ENCODE peak calls at places on chromosomes 2 and 18, in seven cellular contexts. One of them, this sample, is unnamed.

GRCh38 chr2:230230087-230230486 is 4.6 kb downstream of the SP140 start:
- DNase-seq in cardiac muscle cell: no peak
- DNase-seq in frontal cortex: no peak
- DNase-seq in AG10803: peak
- DNase-seq in glutamatergic neuron: no peak
- DNase-seq in T-helper 1 cell: no peak
- DNase-seq in A549: no peak
- DNase-seq in this sample: no peak

GRCh38 chr18:63817441-63818051 is 42.3 kb downstream of the SERPINB7 start:
- DNase-seq in cardiac muscle cell: no peak
- DNase-seq in frontal cortex: no peak
- DNase-seq in AG10803: peak
- DNase-seq in glutamatergic neuron: no peak
- DNase-seq in T-helper 1 cell: no peak
- DNase-seq in A549: no peak
- DNase-seq in this sample: no peak

GRCh38 chr2:27956895-27957294 is 66.4 kb downstream of the BABAM2 start:
- DNase-seq in cardiac muscle cell: no peak
- DNase-seq in frontal cortex: no peak
- DNase-seq in AG10803: peak
- DNase-seq in glutamatergic neuron: no peak
- DNase-seq in T-helper 1 cell: no peak
- DNase-seq in A549: no peak
- DNase-seq in this sample: no peak

GRCh38 chr2:226915846-226916360 is 80.0 kb downstream of the RHBDD1 start:
- DNase-seq in cardiac muscle cell: no peak
- DNase-seq in frontal cortex: no peak
- DNase-seq in AG10803: peak
- DNase-seq in glutamatergic neuron: no peak
- DNase-seq in T-helper 1 cell: no peak
- DNase-seq in A549: no peak
- DNase-seq in this sample: no peak

GRCh38 chr2:17857016-17857415 is 21.5 kb upstream of the KCNS3 start:
- DNase-seq in cardiac muscle cell: no peak
- DNase-seq in frontal cortex: no peak
- DNase-seq in AG10803: peak
- DNase-seq in glutamatergic neuron: no peak
- DNase-seq in T-helper 1 cell: no peak
- DNase-seq in A549: peak
- DNase-seq in this sample: no peak

GRCh38 chr2:172734711-172735645 is 667 bp upstream of the RAPGEF4 start:
- DNase-seq in cardiac muscle cell: no peak
- DNase-seq in frontal cortex: peak
- DNase-seq in AG10803: peak
- DNase-seq in glutamatergic neuron: no peak
- DNase-seq in T-helper 1 cell: no peak
- DNase-seq in A549: no peak
- DNase-seq in this sample: no peak

GRCh38 chr2:196266855-196267254 is 95.5 kb upstream of the STK17B start:
- DNase-seq in cardiac muscle cell: peak
- DNase-seq in frontal cortex: no peak
- DNase-seq in AG10803: no peak
- DNase-seq in glutamatergic neuron: no peak
- DNase-seq in T-helper 1 cell: no peak
- DNase-seq in A549: no peak
- DNase-seq in this sample: peak

GRCh38 chr2:204576580-204576979 is 31.3 kb downstream of the PARD3B start:
- DNase-seq in cardiac muscle cell: no peak
- DNase-seq in frontal cortex: no peak
- DNase-seq in AG10803: no peak
- DNase-seq in glutamatergic neuron: no peak
- DNase-seq in T-helper 1 cell: no peak
- DNase-seq in A549: no peak
- DNase-seq in this sample: no peak

GRCh38 chr2:217897091-217897715 is 105.6 kb downstream of the TNS1 start:
- DNase-seq in cardiac muscle cell: no peak
- DNase-seq in frontal cortex: no peak
- DNase-seq in AG10803: no peak
- DNase-seq in glutamatergic neuron: no peak
- DNase-seq in T-helper 1 cell: no peak
- DNase-seq in A549: no peak
- DNase-seq in this sample: no peak

GRCh38 chr2:159285929-159286708 is at the start of gene WDSUB1:
- DNase-seq in cardiac muscle cell: peak
- DNase-seq in frontal cortex: peak
- DNase-seq in AG10803: peak
- DNase-seq in glutamatergic neuron: peak
- DNase-seq in T-helper 1 cell: no peak
- DNase-seq in A549: peak
- DNase-seq in this sample: peak

GRCh38 chr18:61141691-61142090 is 191.5 kb upstream of the CDH20 start:
- DNase-seq in cardiac muscle cell: no peak
- DNase-seq in frontal cortex: no peak
- DNase-seq in AG10803: no peak
- DNase-seq in glutamatergic neuron: no peak
- DNase-seq in T-helper 1 cell: no peak
- DNase-seq in A549: no peak
- DNase-seq in this sample: no peak

GRCh38 chr2:72915076-72915906 is 2.0 kb upstream of the EMX1 start:
- DNase-seq in cardiac muscle cell: no peak
- DNase-seq in frontal cortex: no peak
- DNase-seq in AG10803: no peak
- DNase-seq in glutamatergic neuron: no peak
- DNase-seq in T-helper 1 cell: no peak
- DNase-seq in A549: no peak
- DNase-seq in this sample: no peak

GRCh38 chr2:68871159-68871764 is at the start of gene BMP10:
- DNase-seq in cardiac muscle cell: no peak
- DNase-seq in frontal cortex: no peak
- DNase-seq in AG10803: no peak
- DNase-seq in glutamatergic neuron: no peak
- DNase-seq in T-helper 1 cell: no peak
- DNase-seq in A549: no peak
- DNase-seq in this sample: no peak

GRCh38 chr2:28394331-28394877 is 1.7 kb downstream of the FOSL2 start:
- DNase-seq in cardiac muscle cell: no peak
- DNase-seq in frontal cortex: no peak
- DNase-seq in AG10803: peak
- DNase-seq in glutamatergic neuron: no peak
- DNase-seq in T-helper 1 cell: no peak
- DNase-seq in A549: peak
- DNase-seq in this sample: no peak

GRCh38 chr18:80037300-80037699 is 3.1 kb downstream of the RBFA start:
- DNase-seq in cardiac muscle cell: no peak
- DNase-seq in frontal cortex: no peak
- DNase-seq in AG10803: no peak
- DNase-seq in glutamatergic neuron: no peak
- DNase-seq in T-helper 1 cell: no peak
- DNase-seq in A549: no peak
- DNase-seq in this sample: no peak

GRCh38 chr18:42545825-42546224 is 569.7 kb downstream of the RIT2 start:
- DNase-seq in cardiac muscle cell: no peak
- DNase-seq in frontal cortex: no peak
- DNase-seq in AG10803: peak
- DNase-seq in glutamatergic neuron: no peak
- DNase-seq in T-helper 1 cell: no peak
- DNase-seq in A549: no peak
- DNase-seq in this sample: no peak

GRCh38 chr2:207202645-207203044 is 36.9 kb upstream of the KLF7 start:
- DNase-seq in cardiac muscle cell: peak
- DNase-seq in frontal cortex: no peak
- DNase-seq in AG10803: peak
- DNase-seq in glutamatergic neuron: no peak
- DNase-seq in T-helper 1 cell: no peak
- DNase-seq in A549: no peak
- DNase-seq in this sample: no peak

GRCh38 chr2:85753525-85754312 is at the start of gene ATOH8:
- DNase-seq in cardiac muscle cell: peak
- DNase-seq in frontal cortex: peak
- DNase-seq in AG10803: peak
- DNase-seq in glutamatergic neuron: peak
- DNase-seq in T-helper 1 cell: no peak
- DNase-seq in A549: peak
- DNase-seq in this sample: no peak

GRCh38 chr2:158740591-158740990 is 54.5 kb upstream of the DAPL1 start:
- DNase-seq in cardiac muscle cell: no peak
- DNase-seq in frontal cortex: no peak
- DNase-seq in AG10803: peak
- DNase-seq in glutamatergic neuron: no peak
- DNase-seq in T-helper 1 cell: no peak
- DNase-seq in A549: no peak
- DNase-seq in this sample: no peak

GRCh38 chr2:42168459-42169099 is 574 bp upstream of the EML4 start:
- DNase-seq in cardiac muscle cell: no peak
- DNase-seq in frontal cortex: no peak
- DNase-seq in AG10803: no peak
- DNase-seq in glutamatergic neuron: no peak
- DNase-seq in T-helper 1 cell: no peak
- DNase-seq in A549: no peak
- DNase-seq in this sample: no peak

GRCh38 chr2:9770308-9771100 is 72.8 kb upstream of the TAF1B start:
- DNase-seq in cardiac muscle cell: peak
- DNase-seq in frontal cortex: peak
- DNase-seq in AG10803: peak
- DNase-seq in glutamatergic neuron: peak
- DNase-seq in T-helper 1 cell: no peak
- DNase-seq in A549: peak
- DNase-seq in this sample: peak

GRCh38 chr2:164839914-164840457 is 1.6 kb downstream of the COBLL1 start:
- DNase-seq in cardiac muscle cell: no peak
- DNase-seq in frontal cortex: no peak
- DNase-seq in AG10803: peak
- DNase-seq in glutamatergic neuron: no peak
- DNase-seq in T-helper 1 cell: no peak
- DNase-seq in A549: no peak
- DNase-seq in this sample: peak

GRCh38 chr2:97950329-97951154 is 45.2 kb downstream of the TMEM131 start:
- DNase-seq in cardiac muscle cell: no peak
- DNase-seq in frontal cortex: no peak
- DNase-seq in AG10803: peak
- DNase-seq in glutamatergic neuron: no peak
- DNase-seq in T-helper 1 cell: no peak
- DNase-seq in A549: no peak
- DNase-seq in this sample: no peak

GRCh38 chr18:49904871-49905555 is 91.7 kb upstream of the ACAA2 start:
- DNase-seq in cardiac muscle cell: no peak
- DNase-seq in frontal cortex: no peak
- DNase-seq in AG10803: no peak
- DNase-seq in glutamatergic neuron: no peak
- DNase-seq in T-helper 1 cell: no peak
- DNase-seq in A549: no peak
- DNase-seq in this sample: no peak

GRCh38 chr2:207156451-207157161 is 9.1 kb downstream of the KLF7 start:
- DNase-seq in cardiac muscle cell: no peak
- DNase-seq in frontal cortex: no peak
- DNase-seq in AG10803: peak
- DNase-seq in glutamatergic neuron: no peak
- DNase-seq in T-helper 1 cell: no peak
- DNase-seq in A549: no peak
- DNase-seq in this sample: no peak

GRCh38 chr18:47110875-47111274 is 39.4 kb downstream of the HDHD2 start:
- DNase-seq in cardiac muscle cell: no peak
- DNase-seq in frontal cortex: no peak
- DNase-seq in AG10803: no peak
- DNase-seq in glutamatergic neuron: no peak
- DNase-seq in T-helper 1 cell: no peak
- DNase-seq in A549: no peak
- DNase-seq in this sample: no peak

GRCh38 chr2:2557448-2557847 is 226.4 kb upstream of the MYT1L start:
- DNase-seq in cardiac muscle cell: no peak
- DNase-seq in frontal cortex: no peak
- DNase-seq in AG10803: no peak
- DNase-seq in glutamatergic neuron: no peak
- DNase-seq in T-helper 1 cell: no peak
- DNase-seq in A549: no peak
- DNase-seq in this sample: no peak

GRCh38 chr2:234289789-234290188 is 207.1 kb downstream of the ARL4C start:
- DNase-seq in cardiac muscle cell: no peak
- DNase-seq in frontal cortex: no peak
- DNase-seq in AG10803: peak
- DNase-seq in glutamatergic neuron: no peak
- DNase-seq in T-helper 1 cell: no peak
- DNase-seq in A549: peak
- DNase-seq in this sample: no peak

GRCh38 chr18:78138993-78139496 is 840.6 kb upstream of the SALL3 start:
- DNase-seq in cardiac muscle cell: no peak
- DNase-seq in frontal cortex: no peak
- DNase-seq in AG10803: no peak
- DNase-seq in glutamatergic neuron: no peak
- DNase-seq in T-helper 1 cell: no peak
- DNase-seq in A549: no peak
- DNase-seq in this sample: no peak

GRCh38 chr2:11757101-11757500 is 10.7 kb downstream of the LPIN1 start:
- DNase-seq in cardiac muscle cell: no peak
- DNase-seq in frontal cortex: no peak
- DNase-seq in AG10803: no peak
- DNase-seq in glutamatergic neuron: no peak
- DNase-seq in T-helper 1 cell: no peak
- DNase-seq in A549: no peak
- DNase-seq in this sample: no peak

GRCh38 chr2:181170256-181170655 is 189.9 kb downstream of the UBE2E3 start:
- DNase-seq in cardiac muscle cell: no peak
- DNase-seq in frontal cortex: no peak
- DNase-seq in AG10803: no peak
- DNase-seq in glutamatergic neuron: no peak
- DNase-seq in T-helper 1 cell: no peak
- DNase-seq in A549: no peak
- DNase-seq in this sample: no peak

GRCh38 chr18:31819106-31819924 is 58.6 kb upstream of the SLC25A52 start:
- DNase-seq in cardiac muscle cell: peak
- DNase-seq in frontal cortex: peak
- DNase-seq in AG10803: peak
- DNase-seq in glutamatergic neuron: no peak
- DNase-seq in T-helper 1 cell: no peak
- DNase-seq in A549: peak
- DNase-seq in this sample: no peak